ENCODE peak calls at places on chromosome 2, in six cellular contexts. E is astrocyte; P is MCF 10A; L is stromal cell of bone marrow; Q is AG09309; D is stimulated activated CD4-positive, alpha-beta T cell treated with anti-CD3 and anti-CD28 coated beads, Interleukin-2, amount 100 ng/mL, for 24 hours. A is an unnamed sample.
A peak's percentile ranks its signal among the peaks of the same experiment; 100 is the strongest.

GRCh38 chr2:84807063-84807485 is 73.8 kb downstream of the TRABD2A start:
- DNase-seq in E (peak; percentile 99), P (peak; percentile 95), L (peak; percentile 92), Q (peak; percentile 93), D (no peak), A (no peak)

GRCh38 chr2:71796174-71796592 is 342.8 kb downstream of the DYSF start:
- DNase-seq in E (peak; percentile 47), P (no peak), L (no peak), Q (peak; percentile 34), D (no peak), A (no peak)

GRCh38 chr2:20762945-20763683 is 59.8 kb downstream of the LDAH start:
- DNase-seq in E (no peak), P (no peak), L (no peak), Q (no peak), D (no peak), A (no peak)

GRCh38 chr2:168663993-168664392 is 138.4 kb upstream of the NOSTRIN start:
- DNase-seq in E (peak; percentile 63), P (no peak), L (no peak), Q (no peak), D (no peak), A (no peak)

GRCh38 chr2:36657703-36658102 is 38.8 kb upstream of the VIT start:
- DNase-seq in E (no peak), P (no peak), L (no peak), Q (no peak), D (no peak), A (no peak)

GRCh38 chr2:23478933-23479683 is 94.1 kb downstream of the KLHL29 start:
- DNase-seq in E (no peak), P (no peak), L (no peak), Q (no peak), D (no peak), A (no peak)

GRCh38 chr2:116754371-116755101 is 1060.0 kb upstream of the DDX18 start:
- DNase-seq in E (no peak), P (no peak), L (no peak), Q (no peak), D (no peak), A (no peak)

GRCh38 chr2:33118648-33119047 is 171.9 kb downstream of the LTBP1 start:
- DNase-seq in E (no peak), P (no peak), L (no peak), Q (no peak), D (no peak), A (no peak)

GRCh38 chr2:111184725-111185495 is 64.2 kb downstream of the BCL2L11 start:
- DNase-seq in E (no peak), P (no peak), L (no peak), Q (no peak), D (no peak), A (no peak)

GRCh38 chr2:109217362-109218086 is 88.5 kb downstream of the SH3RF3 start:
- DNase-seq in E (peak; percentile 93), P (peak; percentile 47), L (no peak), Q (peak; percentile 80), D (no peak), A (no peak)

GRCh38 chr2:38128653-38129052 is 52.7 kb upstream of the CYP1B1 start:
- DNase-seq in E (no peak), P (no peak), L (peak; percentile 45), Q (no peak), D (no peak), A (no peak)

GRCh38 chr2:186848873-186849578 is at the start of gene ZSWIM2:
- DNase-seq in E (peak; percentile 85), P (peak; percentile 87), L (peak; percentile 86), Q (peak; percentile 90), D (peak; percentile 40), A (peak; percentile 8)

GRCh38 chr2:228094377-228094921 is 87.0 kb downstream of the SPHKAP start:
- DNase-seq in E (peak; percentile 5), P (peak; percentile 30), L (peak; percentile 9), Q (no peak), D (no peak), A (no peak)

GRCh38 chr2:107811982-107812381 is 14.7 kb upstream of the RGPD4 start:
- DNase-seq in E (no peak), P (no peak), L (no peak), Q (no peak), D (no peak), A (no peak)

GRCh38 chr2:136057023-136057801 is 60.7 kb downstream of the CXCR4 start:
- DNase-seq in E (no peak), P (no peak), L (no peak), Q (no peak), D (peak; percentile 37), A (peak; percentile 58)

GRCh38 chr2:56813490-56813889 is 629.7 kb downstream of the CCDC85A start:
- DNase-seq in E (no peak), P (no peak), L (no peak), Q (no peak), D (no peak), A (no peak)

GRCh38 chr2:170739048-170739447 is 23.9 kb downstream of the SP5 start:
- DNase-seq in E (peak; percentile 96), P (peak; percentile 80), L (peak; percentile 77), Q (peak; percentile 82), D (no peak), A (no peak)